ENCODE peak calls at places on chromosomes 2 and 18, in six cellular contexts. W is activated CD4-positive, alpha-beta T cell treated with anti-CD3 and anti-CD28 coated beads for 4 hours; B is NCI-H2029 treated with DMSO at 0.1 percent for 48 hours; S is AG04450; E is Caki2; K is GM03348. Y is an unnamed sample.

GRCh38 chr18:41150316-41150715 is 804.7 kb upstream of the PIK3C3 start:
- DNase-seq in S (no peak), E (peak), K (no peak), B (no peak), W (no peak), Y (no peak)

GRCh38 chr2:182821172-182821571 is 45.3 kb downstream of the FRZB start:
- DNase-seq in B (no peak), E (no peak), S (no peak), W (no peak), K (no peak), Y (no peak)

GRCh38 chr18:24492445-24492844 is 32.0 kb downstream of the HRH4 start:
- DNase-seq in W (no peak), K (no peak), E (peak), S (no peak), B (no peak), Y (no peak)

GRCh38 chr2:136025057-136025973 is 39.9 kb upstream of the DARS1 start:
- DNase-seq in B (peak), K (peak), S (no peak), E (no peak), W (peak), Y (no peak)

GRCh38 chr2:111029135-111029927 is 91.4 kb upstream of the BCL2L11 start:
- DNase-seq in W (no peak), K (no peak), S (no peak), E (peak), B (no peak), Y (no peak)

GRCh38 chr2:166773268-166773949 is 114.9 kb upstream of the XIRP2 start:
- DNase-seq in E (no peak), B (no peak), K (no peak), S (no peak), W (no peak), Y (no peak)

GRCh38 chr2:138780451-138780880 is 276 bp upstream of the NXPH2 start:
- DNase-seq in K (peak), B (no peak), S (no peak), E (no peak), W (no peak), Y (no peak)

GRCh38 chr2:240925191-240925575 is 19.0 kb downstream of the CROCC2 start:
- DNase-seq in W (peak), K (no peak), E (no peak), B (no peak), S (no peak), Y (no peak)

GRCh38 chr2:181438298-181438697 is 18.9 kb upstream of the ITGA4 start:
- DNase-seq in E (no peak), K (no peak), B (no peak), W (peak), S (no peak), Y (no peak)

Y was measured in HS-27A.